ENCODE peak calls at places on chromosomes 5 and 9, in eight cellular contexts. I, X, Z, N, F, L, R and D are unnamed samples.

GRCh38 chr5:141121563-141121962 is at the start of gene PCDHB4:
- DNase-seq in I (no peak), X (no peak), Z (peak; percentile 10), N (no peak), F (peak; percentile 5), L (no peak), R (peak; percentile 49), D (no peak)

GRCh38 chr9:33880562-33881089 is 63.7 kb downstream of the UBE2R2 start:
- DNase-seq in I (no peak), X (peak; percentile 3), Z (no peak), N (peak; percentile 12), F (no peak), L (no peak), R (no peak), D (no peak)

GRCh38 chr5:10511741-10512640 is 51.9 kb upstream of the ANKRD33B start:
- DNase-seq in I (no peak), X (no peak), Z (peak; percentile 70), N (no peak), F (no peak), L (no peak), R (no peak), D (no peak)

GRCh38 chr9:12972608-12973589 is 198.1 kb downstream of the LURAP1L start:
- DNase-seq in I (no peak), X (no peak), Z (no peak), N (no peak), F (peak; percentile 27), L (no peak), R (no peak), D (no peak)

GRCh38 chr9:20394928-20395327 is 227.4 kb downstream of the MLLT3 start:
- DNase-seq in I (no peak), X (no peak), Z (no peak), N (no peak), F (no peak), L (no peak), R (no peak), D (no peak)

GRCh38 chr5:173971681-173972080 is 17.3 kb upstream of the C5orf47 start:
- DNase-seq in I (no peak), X (no peak), Z (no peak), N (no peak), F (no peak), L (no peak), R (no peak), D (no peak)

GRCh38 chr5:179334017-179334765 is 11.1 kb downstream of the ADAMTS2 start:
- DNase-seq in I (no peak), X (no peak), Z (no peak), N (no peak), F (no peak), L (no peak), R (no peak), D (no peak)

GRCh38 chr9:129109504-129109903 is 1.1 kb downstream of the CRAT start:
- DNase-seq in I (no peak), X (no peak), Z (peak; percentile 41), N (no peak), F (peak; percentile 41), L (no peak), R (no peak), D (no peak)

GRCh38 chr5:139686919-139687421 is 38.8 kb downstream of the CXXC5 start:
- DNase-seq in I (no peak), X (no peak), Z (no peak), N (no peak), F (no peak), L (no peak), R (peak; percentile 53), D (no peak)

GRCh38 chr9:87685871-87686519 is 39.9 kb upstream of the CTSL start:
- DNase-seq in I (no peak), X (no peak), Z (no peak), N (peak; percentile 18), F (no peak), L (no peak), R (no peak), D (peak; percentile 27)

GRCh38 chr9:122392284-122392683 is 21.5 kb downstream of the PTGS1 start:
- DNase-seq in I (no peak), X (no peak), Z (no peak), N (no peak), F (no peak), L (no peak), R (no peak), D (no peak)

GRCh38 chr5:143376911-143377838 is 26.3 kb downstream of the NR3C1 start:
- DNase-seq in I (peak; percentile 7), X (peak; percentile 80), Z (peak; percentile 64), N (no peak), F (no peak), L (no peak), R (no peak), D (peak; percentile 59)

GRCh38 chr5:66891184-66891925 is 295.2 kb downstream of the MAST4 start:
- DNase-seq in I (no peak), X (no peak), Z (peak; percentile 51), N (no peak), F (no peak), L (no peak), R (no peak), D (peak; percentile 43)

GRCh38 chr5:142145106-142145900 is 36.7 kb downstream of the NDFIP1 start:
- DNase-seq in I (peak; percentile 45), X (no peak), Z (peak; percentile 73), N (peak; percentile 54), F (peak; percentile 44), L (peak; percentile 11), R (peak; percentile 57), D (peak; percentile 68)

GRCh38 chr5:113693621-113694130 is 180.2 kb downstream of the YTHDC2 start:
- DNase-seq in I (no peak), X (no peak), Z (no peak), N (no peak), F (no peak), L (no peak), R (no peak), D (no peak)

GRCh38 chr5:102089883-102090282 is 206.2 kb downstream of the SLCO4C1 start:
- DNase-seq in I (no peak), X (no peak), Z (no peak), N (no peak), F (no peak), L (no peak), R (no peak), D (no peak)

GRCh38 chr5:102090770-102091169 is 205.3 kb downstream of the SLCO4C1 start:
- DNase-seq in I (peak; percentile 36), X (no peak), Z (peak; percentile 31), N (peak; percentile 14), F (peak; percentile 77), L (no peak), R (peak; percentile 43), D (no peak)
- TF ChIP-seq RAD21 in I (peak; percentile 65), X (peak; percentile 49), Z (peak; percentile 22), N (no peak), F (peak; percentile 73), L (peak; percentile 11), R (peak; percentile 63), D (no peak)

GRCh38 chr9:16316406-16316805 is 554.1 kb downstream of the BNC2 start:
- DNase-seq in I (no peak), X (no peak), Z (no peak), N (no peak), F (no peak), L (no peak), R (no peak), D (no peak)
- TF ChIP-seq RAD21 in I (no peak), X (no peak), Z (no peak), N (no peak), F (no peak), L (no peak), R (no peak), D (no peak)

GRCh38 chr9:137381501-137382443 is 41.2 kb downstream of the EXD3 start:
- DNase-seq in I (no peak), X (no peak), Z (no peak), N (no peak), F (no peak), L (no peak), R (peak; percentile 31), D (no peak)

GRCh38 chr9:137384116-137384756 is 38.7 kb downstream of the EXD3 start:
- DNase-seq in I (no peak), X (no peak), Z (no peak), N (peak; percentile 54), F (no peak), L (no peak), R (no peak), D (peak; percentile 83)

GRCh38 chr9:137382444-137382727 is 40.6 kb downstream of the EXD3 start:
- DNase-seq in I (no peak), X (no peak), Z (no peak), N (no peak), F (no peak), L (no peak), R (no peak), D (no peak)

GRCh38 chr9:137383453-137384115 is 39.4 kb downstream of the EXD3 start:
- DNase-seq in I (no peak), X (no peak), Z (no peak), N (no peak), F (no peak), L (no peak), R (no peak), D (no peak)

DNA sequence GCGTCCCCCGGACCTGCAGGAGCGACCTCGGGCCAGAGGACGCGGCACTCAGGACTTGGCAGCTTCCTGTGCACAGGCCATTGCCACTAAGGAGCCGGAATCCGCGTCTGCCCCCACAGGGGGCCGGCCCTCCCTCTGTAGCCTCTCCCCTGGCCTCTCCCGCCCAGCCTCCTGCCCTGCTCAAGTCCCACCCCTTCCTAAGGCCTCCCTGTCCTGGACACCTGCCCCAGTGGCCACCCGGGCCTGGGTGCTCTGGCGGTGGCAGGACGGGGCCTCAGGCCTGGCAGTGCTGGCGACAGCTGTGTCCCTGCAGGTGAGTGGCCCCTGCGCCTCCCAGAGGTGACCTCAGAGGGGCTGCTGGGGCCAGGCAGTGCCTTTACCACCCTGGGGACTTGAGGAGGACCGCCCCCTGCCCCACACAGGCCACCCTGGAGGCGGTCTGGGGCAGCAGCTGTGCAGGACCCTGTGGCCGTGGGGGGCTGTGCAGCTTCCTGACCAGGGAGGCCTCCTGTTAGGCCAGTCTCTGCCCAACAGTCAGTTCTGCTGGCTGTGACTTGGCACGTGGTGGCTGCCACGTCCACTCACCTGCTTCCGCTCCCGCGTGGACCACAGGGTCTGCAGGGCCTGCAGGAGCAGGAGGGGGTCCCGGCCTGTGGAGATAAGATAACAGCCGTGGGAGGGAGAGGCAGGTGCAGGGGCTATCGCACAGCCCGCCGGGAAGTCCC is 40.1 kb downstream of the EXD3 start:
- DNase-seq in I (no peak), X (no peak), Z (no peak), N (peak; percentile 82), F (no peak), L (no peak), R (no peak), D (no peak)
- TF ChIP-seq RAD21 in I (no peak), X (no peak), Z (no peak), N (no peak), F (no peak), L (no peak), R (no peak), D (no peak)

DNA sequence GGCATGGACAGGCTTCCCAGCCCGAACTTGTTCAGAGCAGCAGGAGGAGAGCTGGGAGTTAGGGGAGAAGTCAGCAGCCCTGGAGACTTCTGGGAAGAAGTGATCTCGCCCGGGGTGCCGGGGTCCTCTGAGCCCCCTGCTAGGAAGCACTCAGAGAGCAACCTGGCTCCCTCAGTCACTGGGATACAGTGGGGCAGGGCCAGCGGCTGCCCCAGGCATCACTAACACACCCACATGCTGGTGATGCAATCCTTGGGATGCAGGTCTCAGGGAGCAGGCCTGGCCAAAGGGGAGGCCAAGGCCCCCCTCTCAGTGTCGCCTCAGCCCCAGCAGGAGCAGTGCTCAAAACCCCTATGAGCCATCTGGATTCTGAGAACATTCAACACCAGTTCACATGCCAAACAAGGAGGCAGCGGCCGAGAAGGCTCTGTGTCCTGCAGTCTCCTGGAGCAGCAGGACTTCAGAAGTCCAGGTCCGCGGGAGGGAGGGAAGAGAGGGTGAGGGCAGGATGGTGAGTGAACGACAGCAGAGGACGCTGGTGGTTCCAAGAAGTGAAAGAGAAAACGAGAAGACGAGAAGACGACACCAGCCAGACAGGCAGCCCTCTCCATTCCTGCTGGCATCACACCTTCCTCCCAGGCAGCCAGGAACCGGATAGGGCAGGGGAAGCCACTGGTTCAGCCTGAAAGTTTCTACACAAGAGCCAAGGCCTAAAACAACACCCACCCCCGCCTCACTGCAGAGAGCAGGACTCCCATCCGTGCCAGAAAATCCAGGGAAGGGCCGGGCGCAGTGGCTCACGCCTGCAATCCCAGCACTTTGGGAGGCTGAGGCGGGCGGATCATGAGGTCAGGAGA is 2.3 kb downstream of the PNPLA7 start:
- DNase-seq in I (no peak), X (no peak), Z (no peak), N (no peak), F (no peak), L (no peak), R (no peak), D (no peak)
- TF ChIP-seq RAD21 in I (no peak), X (no peak), Z (no peak), N (no peak), F (no peak), L (no peak), R (no peak), D (no peak)